ENCODE peak calls at places on chromosomes 2 and 18, in seven cellular contexts. T, G, S, O, I, M and V are unnamed samples.

GRCh38 chr18:59139615-59140286 is at the start of gene SEC11C:
- DNase-seq in T (peak; percentile 95), G (peak; percentile 95), S (peak; percentile 96), O (peak; percentile 88), I (peak; percentile 93), M (peak; percentile 99), V (peak; percentile 98)

GRCh38 chr2:232306741-232307305 is 71.7 kb upstream of the ALPP start:
- DNase-seq in T (no peak), G (no peak), S (no peak), O (no peak), I (no peak), M (no peak), V (no peak)

GRCh38 chr2:67510745-67511144 is 113.6 kb downstream of the ETAA1 start:
- DNase-seq in T (no peak), G (no peak), S (no peak), O (no peak), I (no peak), M (no peak), V (no peak)

GRCh38 chr2:147416099-147416498 is 428.7 kb upstream of the ACVR2A start:
- DNase-seq in T (no peak), G (no peak), S (no peak), O (no peak), I (no peak), M (no peak), V (no peak)

GRCh38 chr2:64354857-64355680 is 98.9 kb upstream of the LGALSL start:
- DNase-seq in T (no peak), G (no peak), S (no peak), O (peak; percentile 59), I (no peak), M (peak; percentile 13), V (no peak)

GRCh38 chr2:217970206-217970605 is 32.6 kb downstream of the TNS1 start:
- DNase-seq in T (no peak), G (no peak), S (no peak), O (no peak), I (no peak), M (no peak), V (no peak)

GRCh38 chr18:73479472-73479871 is 611.7 kb upstream of the NETO1 start:
- DNase-seq in T (no peak), G (no peak), S (no peak), O (no peak), I (no peak), M (no peak), V (no peak)

GRCh38 chr2:172790404-172790803 is 54.8 kb downstream of the RAPGEF4 start:
- DNase-seq in T (no peak), G (no peak), S (no peak), O (no peak), I (no peak), M (no peak), V (no peak)

GRCh38 chr2:222611684-222612083 is 44.2 kb downstream of the FARSB start:
- DNase-seq in T (no peak), G (no peak), S (no peak), O (no peak), I (no peak), M (no peak), V (no peak)

GRCh38 chr2:222609391-222609790 is 46.5 kb downstream of the FARSB start:
- DNase-seq in T (no peak), G (no peak), S (no peak), O (no peak), I (no peak), M (no peak), V (no peak)

GRCh38 chr2:222615320-222615719 is 40.6 kb downstream of the FARSB start:
- DNase-seq in T (no peak), G (no peak), S (no peak), O (no peak), I (no peak), M (no peak), V (no peak)

GRCh38 chr2:222610746-222611145 is 45.1 kb downstream of the FARSB start:
- DNase-seq in T (no peak), G (no peak), S (no peak), O (no peak), I (no peak), M (peak; percentile 7), V (no peak)

GRCh38 chr2:222613715-222614331 is 42.1 kb downstream of the FARSB start:
- DNase-seq in T (no peak), G (no peak), S (no peak), O (peak; percentile 36), I (no peak), M (peak; percentile 16), V (no peak)
- H3K36me3 ChIP-seq in T (no peaks in the 10 kb centered on the region), G (peaks cover 72% of the 10 kb centered on the region), S (peaks cover 2% of the 10 kb centered on the region), O (peaks cover 79% of the 10 kb centered on the region), I (peaks cover 30% of the 10 kb centered on the region), M (peaks cover 9% of the 10 kb centered on the region), V (no peaks in the 10 kb centered on the region)

GRCh38 chr18:8783335-8783993 is 78.1 kb downstream of the MTCL1 start:
- DNase-seq in T (no peak), G (no peak), S (no peak), O (no peak), I (no peak), M (no peak), V (no peak)

GRCh38 chr18:8780227-8780626 is 74.9 kb downstream of the MTCL1 start:
- DNase-seq in T (no peak), G (no peak), S (no peak), O (no peak), I (no peak), M (no peak), V (no peak)

GRCh38 chr18:8783994-8784530 is 78.7 kb downstream of the MTCL1 start:
- DNase-seq in T (no peak), G (no peak), S (no peak), O (no peak), I (no peak), M (no peak), V (no peak)

GRCh38 chr18:8779251-8779650 is 73.9 kb downstream of the MTCL1 start:
- DNase-seq in T (no peak), G (no peak), S (no peak), O (no peak), I (no peak), M (no peak), V (no peak)

DNA sequence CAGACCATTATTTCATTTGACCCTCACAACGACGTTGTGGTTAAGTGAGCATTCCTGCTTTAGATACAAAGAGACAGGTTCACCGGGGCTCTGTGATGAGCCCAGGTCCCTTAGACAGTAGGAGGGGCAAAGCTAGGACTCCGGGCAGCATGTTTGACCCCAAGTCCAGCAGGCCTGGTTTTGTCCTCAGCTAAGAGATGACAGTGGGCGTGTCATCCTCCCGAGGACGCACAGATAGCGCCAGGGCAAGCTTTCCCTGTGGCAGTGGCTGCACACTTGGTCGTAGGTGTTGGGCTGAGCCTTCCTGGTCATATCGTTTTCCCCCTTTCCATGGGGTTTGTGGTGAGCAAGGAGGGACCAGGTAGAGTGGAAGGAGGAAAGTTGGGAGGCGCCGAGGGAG is 76.3 kb downstream of the MTCL1 start:
- DNase-seq in T (no peak), G (no peak), S (no peak), O (no peak), I (no peak), M (no peak), V (no peak)
- H3K4me1 ChIP-seq in T (no peaks in the 10 kb centered on the region), G (no peaks in the 10 kb centered on the region), S (no peaks in the 10 kb centered on the region), O (peaks cover 22% of the 10 kb centered on the region), I (no peaks in the 10 kb centered on the region), M (no peaks in the 10 kb centered on the region), V (no peaks in the 10 kb centered on the region)

GRCh38 chr18:9237982-9238381 is 96.6 kb upstream of the TWSG1 start:
- DNase-seq in T (no peak), G (no peak), S (no peak), O (no peak), I (no peak), M (no peak), V (no peak)
- H3K36me3 ChIP-seq in T (no peaks in the 10 kb centered on the region), G (peaks cover 68% of the 10 kb centered on the region), S (no peaks in the 10 kb centered on the region), O (peaks cover 56% of the 10 kb centered on the region), I (peaks cover 54% of the 10 kb centered on the region), M (peaks cover 3% of the 10 kb centered on the region), V (peaks cover 54% of the 10 kb centered on the region)

DNA sequence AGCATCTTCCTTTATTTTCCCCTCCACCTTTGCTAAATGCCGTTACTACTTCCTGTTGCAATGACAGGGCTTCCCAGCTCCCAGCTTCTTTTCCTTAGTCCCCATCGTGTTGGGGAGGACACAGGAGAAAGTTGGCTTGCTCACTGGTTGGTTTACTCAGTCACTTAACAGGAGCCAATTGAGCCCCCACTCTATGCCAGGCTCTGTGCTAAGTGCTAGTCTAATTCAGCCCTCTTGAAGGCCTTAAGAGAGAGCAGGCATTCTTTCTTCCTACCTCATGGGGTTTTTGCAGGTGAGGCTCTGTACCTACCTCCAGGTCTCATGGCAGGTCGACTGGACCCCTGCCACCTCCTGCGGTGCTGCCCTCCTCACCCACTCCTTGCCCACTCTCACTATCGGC is 20.1 kb downstream of the TANC1 start:
- DNase-seq in T (no peak), G (no peak), S (no peak), O (no peak), I (no peak), M (peak; percentile 54), V (no peak)
- H3K4me1 ChIP-seq in T (no peaks in the 10 kb centered on the region), G (peaks cover 48% of the 10 kb centered on the region), S (peaks cover 15% of the 10 kb centered on the region), O (no peaks in the 10 kb centered on the region), I (no peaks in the 10 kb centered on the region), M (peaks cover 55% of the 10 kb centered on the region), V (no peaks in the 10 kb centered on the region)

DNA sequence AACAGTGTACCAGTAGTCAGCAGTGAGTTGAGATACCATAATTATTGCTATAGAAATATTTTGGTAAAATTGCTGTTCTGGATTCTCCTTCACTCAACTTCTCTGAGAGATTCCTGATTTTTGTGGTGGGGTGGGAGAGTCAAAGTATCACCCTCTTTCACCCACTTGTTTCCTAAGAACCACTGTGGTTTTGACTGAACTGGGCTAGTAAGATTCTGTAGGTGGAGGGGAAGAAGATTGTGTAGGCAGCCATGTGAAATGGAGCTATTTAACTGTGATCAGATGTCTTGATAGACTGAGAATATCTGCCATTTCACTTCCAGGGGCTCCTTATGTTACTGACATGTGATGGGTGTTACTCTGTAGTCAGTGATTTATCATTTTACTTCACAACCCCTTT is 45.3 kb downstream of the BIRC6 start:
- DNase-seq in T (no peak), G (no peak), S (no peak), O (no peak), I (no peak), M (no peak), V (no peak)
- H3K36me3 ChIP-seq in T (no peaks in the 10 kb centered on the region), G (peaks cover 81% of the 10 kb centered on the region), S (no peaks in the 10 kb centered on the region), O (peaks cover 74% of the 10 kb centered on the region), I (peaks cover 8% of the 10 kb centered on the region), M (peaks cover 17% of the 10 kb centered on the region), V (peaks cover 12% of the 10 kb centered on the region)

GRCh38 chr2:143165291-143165690 is 36.1 kb downstream of the ARHGAP15 start:
- DNase-seq in T (no peak), G (no peak), S (no peak), O (no peak), I (no peak), M (no peak), V (no peak)

GRCh38 chr2:143160732-143161707 is 31.8 kb downstream of the ARHGAP15 start:
- DNase-seq in T (no peak), G (no peak), S (no peak), O (no peak), I (no peak), M (no peak), V (no peak)

GRCh38 chr2:143163499-143163898 is 34.3 kb downstream of the ARHGAP15 start:
- DNase-seq in T (no peak), G (no peak), S (no peak), O (no peak), I (no peak), M (no peak), V (no peak)

GRCh38 chr2:143161982-143162837 is 33.0 kb downstream of the ARHGAP15 start:
- DNase-seq in T (peak; percentile 48), G (no peak), S (no peak), O (peak; percentile 13), I (peak; percentile 42), M (peak; percentile 50), V (peak; percentile 70)

GRCh38 chr2:143162997-143163396 is 33.8 kb downstream of the ARHGAP15 start:
- DNase-seq in T (no peak), G (no peak), S (no peak), O (no peak), I (no peak), M (no peak), V (no peak)
- H3K4me1 ChIP-seq in T (no peaks in the 10 kb centered on the region), G (peaks cover 29% of the 10 kb centered on the region), S (no peaks in the 10 kb centered on the region), O (no peaks in the 10 kb centered on the region), I (peaks cover 13% of the 10 kb centered on the region), M (no peaks in the 10 kb centered on the region), V (peaks cover 19% of the 10 kb centered on the region)